ENCODE peak calls at places on chromosomes 13 and 19, in five cellular contexts. H is colonic mucosa, I is A549, X is left lung, B is mesenchymal stem cell. Z is an unnamed sample. For H3K4me1, the result is how much of the 10 kb centered on the place peaks cover.

GRCh38 chr19:10227215-10227971 is 3.7 kb downstream of the S1PR2 start:
- DNase-seq in H (no peak), I (no peak), X (no peak), B (no peak), Z (no peak)

GRCh38 chr13:36453518-36453917 is 21.2 kb downstream of the CCNA1 start:
- DNase-seq in H (no peak), I (no peak), X (no peak), B (peak), Z (peak)

GRCh38 chr13:34698953-34699352 is 243.1 kb upstream of the NBEA start:
- DNase-seq in H (no peak), I (no peak), X (no peak), B (no peak), Z (no peak)

GRCh38 chr19:5339470-5339949 is 1.1 kb downstream of the PTPRS start:
- DNase-seq in H (no peak), I (no peak), X (peak), B (no peak), Z (peak)

GRCh38 chr13:47039106-47039505 is 142.3 kb upstream of the HTR2A start:
- DNase-seq in H (no peak), I (no peak), X (no peak), B (peak), Z (no peak)

GRCh38 chr13:48319458-48320395 is 16.2 kb downstream of the RB1 start:
- DNase-seq in H (peak), I (no peak), X (peak), B (no peak), Z (no peak)

GRCh38 chr19:33705090-33705847 is 83.5 kb downstream of the CHST8 start:
- DNase-seq in H (no peak), I (no peak), X (no peak), B (no peak), Z (no peak)

GRCh38 chr19:36999313-36999712 is 78.9 kb upstream of the ZNF420 start:
- DNase-seq in H (no peak), I (no peak), X (no peak), B (no peak), Z (no peak)

GRCh38 chr19:38849746-38850230 is at the start of gene HNRNPL:
- DNase-seq in H (peak), I (no peak), X (peak), B (no peak), Z (no peak)

GRCh38 chr19:15432018-15432494 is 13.3 kb upstream of the AKAP8L start:
- DNase-seq in H (no peak), I (no peak), X (no peak), B (no peak), Z (no peak)

GRCh38 chr13:80084086-80084676 is 256.7 kb downstream of the SPRY2 start:
- DNase-seq in H (no peak), I (peak), X (no peak), B (peak), Z (peak)

GRCh38 chr13:91111476-91112190 is 235.9 kb upstream of the MIR17HG start:
- DNase-seq in H (no peak), I (no peak), X (no peak), B (no peak), Z (no peak)

GRCh38 chr19:468587-469256 is 7.9 kb upstream of the SHC2 start:
- DNase-seq in H (no peak), I (no peak), X (peak), B (no peak), Z (no peak)

GRCh38 chr13:98075048-98075447 is 67.8 kb upstream of the FARP1 start:
- DNase-seq in H (no peak), I (no peak), X (no peak), B (no peak), Z (no peak)

GRCh38 chr13:110306960-110307696 is at the start of the genes COL4A1 and COL4A2:
- DNase-seq in H (peak), I (peak), X (no peak), B (peak), Z (peak)

GRCh38 chr19:53091413-53091812 is 11.8 kb downstream of the ZNF160 start:
- DNase-seq in H (no peak), I (no peak), X (no peak), B (no peak), Z (no peak)

GRCh38 chr19:46660601-46661019 is 372 bp downstream of the DACT3 start:
- DNase-seq in H (peak), I (no peak), X (no peak), B (no peak), Z (no peak)

GRCh38 chr19:49845433-49845832 is 5.5 kb upstream of the PTOV1 start:
- DNase-seq in H (no peak), I (no peak), X (no peak), B (no peak), Z (no peak)

GRCh38 chr13:105426454-105426853 is 1109.0 kb downstream of the EFNB2 start:
- DNase-seq in H (no peak), I (no peak), X (no peak), B (no peak), Z (no peak)

GRCh38 chr13:50366488-50367174 is 351.4 kb downstream of the KCNRG start:
- DNase-seq in H (no peak), I (no peak), X (no peak), B (no peak), Z (no peak)

GRCh38 chr19:32037998-32038732 is 307.2 kb upstream of the ZNF507 start:
- DNase-seq in H (no peak), I (no peak), X (no peak), B (no peak), Z (no peak)

GRCh38 chr19:37932985-37933953 is 26.3 kb downstream of the SIPA1L3 start:
- DNase-seq in H (peak), I (peak), X (peak), B (peak), Z (no peak)

GRCh38 chr19:50977626-50978025 is 6.1 kb downstream of the KLK7 start:
- DNase-seq in H (no peak), I (no peak), X (no peak), B (no peak), Z (no peak)

GRCh38 chr13:96817336-96817941 is 176.8 kb downstream of the OXGR1 start:
- DNase-seq in H (no peak), I (peak), X (no peak), B (peak), Z (peak)

GRCh38 chr19:35269425-35270117 is 809 bp downstream of the USF2 start:
- DNase-seq in H (peak), I (peak), X (peak), B (peak), Z (peak)

GRCh38 chr13:70835349-70835748 is 727.1 kb upstream of the KLHL1 start:
- DNase-seq in H (no peak), I (no peak), X (no peak), B (no peak), Z (no peak)

GRCh38 chr13:31996611-31997010 is 35.0 kb upstream of the FRY start:
- DNase-seq in H (no peak), I (no peak), X (no peak), B (no peak), Z (no peak)

GRCh38 chr13:27975579-27976361 is 6.7 kb upstream of the CDX2 start:
- DNase-seq in H (no peak), I (no peak), X (no peak), B (no peak), Z (no peak)

GRCh38 chr19:5078179-5078578 is 109.3 kb downstream of the KDM4B start:
- DNase-seq in H (no peak), I (no peak), X (no peak), B (no peak), Z (peak)

GRCh38 chr13:22451345-22451744 is 729.4 kb upstream of the SGCG start:
- DNase-seq in H (no peak), I (no peak), X (no peak), B (peak), Z (no peak)

GRCh38 chr19:45075215-45076028 is 856 bp downstream of the ZNF296 start:
- DNase-seq in H (peak), I (peak), X (peak), B (no peak), Z (no peak)

GRCh38 chr19:8566855-8567254 is 10.4 kb downstream of the MYO1F start:
- DNase-seq in H (no peak), I (no peak), X (no peak), B (no peak), Z (no peak)
- H3K4me1 ChIP-seq in H (under half), I (under half), X (under half), B (under half), Z (under half)

DNA sequence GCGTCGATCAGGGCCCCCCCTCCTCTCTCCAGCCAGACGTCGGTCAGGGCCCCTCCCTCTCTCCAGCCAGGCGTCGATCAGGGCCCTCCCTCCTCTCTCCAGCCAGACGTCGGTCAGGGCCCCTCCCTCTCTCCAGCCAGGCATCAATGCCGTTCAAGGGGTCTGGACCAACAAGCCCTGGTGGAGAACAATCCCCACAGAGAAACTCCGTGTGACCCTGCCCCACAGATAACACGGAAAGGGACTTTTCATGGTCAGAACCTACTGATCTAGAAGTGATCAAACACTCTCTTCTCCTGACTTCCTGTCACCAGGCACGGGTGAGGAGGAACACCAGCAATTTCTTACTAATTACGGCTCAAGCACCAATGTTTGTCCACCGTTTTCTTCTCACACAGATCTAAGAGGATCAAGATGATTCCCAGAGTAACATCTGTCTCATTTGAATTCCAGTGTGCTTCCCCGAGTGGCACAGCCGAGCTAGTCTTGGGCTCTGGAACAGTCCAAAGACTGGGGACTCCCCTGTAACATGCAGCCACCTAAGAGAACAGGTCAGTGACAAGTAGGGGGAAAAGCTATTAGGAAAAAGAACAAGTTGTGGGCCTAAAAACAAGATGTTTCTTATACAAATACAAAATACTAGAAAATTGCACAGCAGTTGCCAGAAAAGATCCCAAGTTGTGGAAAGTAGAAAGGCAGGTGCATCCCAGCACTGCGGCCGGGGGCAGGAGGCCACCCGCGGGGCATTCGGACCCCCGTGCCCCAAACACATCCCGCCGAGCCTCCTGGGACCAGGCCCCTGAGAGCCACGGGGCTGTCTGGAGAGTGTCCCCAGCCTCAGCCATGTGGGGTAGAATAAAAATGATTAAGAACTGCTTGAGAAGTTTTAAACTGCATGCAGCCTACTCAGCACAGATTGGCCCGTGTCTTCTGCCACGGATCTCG is 11.7 kb downstream of the RASA3 start:
- DNase-seq in H (no peak), I (no peak), X (peak), B (peak), Z (no peak)
- H3K27ac ChIP-seq in H (peak), I (peak), X (peak), B (peak), Z (peak)

GRCh38 chr19:19167612-19168011 is 2.5 kb downstream of the MEF2B start:
- DNase-seq in H (no peak), I (no peak), X (no peak), B (no peak), Z (no peak)

GRCh38 chr19:19171821-19172532 is 1.9 kb upstream of the MEF2B start:
- DNase-seq in H (no peak), I (no peak), X (no peak), B (peak), Z (peak)

GRCh38 chr19:19169236-19170052 is 619 bp downstream of the MEF2B start:
- DNase-seq in H (no peak), I (no peak), X (no peak), B (no peak), Z (no peak)

GRCh38 chr19:19171110-19171672 is 1.1 kb upstream of the MEF2B start:
- DNase-seq in H (no peak), I (no peak), X (no peak), B (no peak), Z (no peak)

DNA sequence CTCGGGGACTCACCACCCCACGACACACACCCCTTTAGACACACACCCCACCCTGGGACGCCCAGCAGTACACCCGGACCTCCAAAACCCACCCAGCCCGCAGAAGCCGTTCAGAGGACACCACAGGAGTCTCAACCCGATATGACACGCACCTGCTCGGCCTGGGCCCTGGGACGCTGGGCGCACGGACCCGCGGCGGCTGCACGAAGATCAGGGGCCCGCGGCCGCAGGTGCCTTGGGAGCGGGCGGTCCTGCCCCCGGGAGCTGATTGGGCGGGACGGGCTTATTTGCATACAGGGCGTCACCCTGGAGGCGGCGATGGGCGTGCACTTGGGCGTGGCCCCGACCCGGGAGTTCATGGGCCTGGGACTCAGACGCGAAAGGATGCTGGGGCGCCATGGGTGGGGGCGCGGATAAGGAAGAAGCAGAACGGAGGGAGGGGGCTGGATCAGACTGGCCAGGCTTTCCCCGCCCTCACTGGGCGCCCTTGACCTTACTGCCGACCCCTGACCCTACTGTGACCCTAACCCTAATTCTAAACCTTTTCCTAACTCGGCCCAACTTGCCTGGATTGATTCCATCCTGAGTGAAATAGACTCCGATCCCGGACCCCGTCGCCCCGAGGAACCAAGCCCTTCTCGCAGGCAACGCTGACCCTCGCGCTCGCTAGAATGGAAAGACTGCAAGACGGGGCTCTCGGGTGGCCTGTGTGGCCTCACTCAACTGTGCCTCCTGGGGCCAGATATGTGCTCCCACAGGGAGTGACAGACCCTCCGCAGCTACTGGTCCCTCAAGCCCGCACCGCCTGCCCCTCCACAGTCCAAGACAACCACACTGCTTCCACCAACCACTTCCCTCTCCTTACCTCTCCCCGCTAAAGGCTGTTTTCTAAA is at the start of gene MEF2B:
- DNase-seq in H (peak), I (peak), X (peak), B (peak), Z (peak)
- H3K4me1 ChIP-seq in H (under half), I (under half), X (under half), B (under half), Z (under half)

DNA sequence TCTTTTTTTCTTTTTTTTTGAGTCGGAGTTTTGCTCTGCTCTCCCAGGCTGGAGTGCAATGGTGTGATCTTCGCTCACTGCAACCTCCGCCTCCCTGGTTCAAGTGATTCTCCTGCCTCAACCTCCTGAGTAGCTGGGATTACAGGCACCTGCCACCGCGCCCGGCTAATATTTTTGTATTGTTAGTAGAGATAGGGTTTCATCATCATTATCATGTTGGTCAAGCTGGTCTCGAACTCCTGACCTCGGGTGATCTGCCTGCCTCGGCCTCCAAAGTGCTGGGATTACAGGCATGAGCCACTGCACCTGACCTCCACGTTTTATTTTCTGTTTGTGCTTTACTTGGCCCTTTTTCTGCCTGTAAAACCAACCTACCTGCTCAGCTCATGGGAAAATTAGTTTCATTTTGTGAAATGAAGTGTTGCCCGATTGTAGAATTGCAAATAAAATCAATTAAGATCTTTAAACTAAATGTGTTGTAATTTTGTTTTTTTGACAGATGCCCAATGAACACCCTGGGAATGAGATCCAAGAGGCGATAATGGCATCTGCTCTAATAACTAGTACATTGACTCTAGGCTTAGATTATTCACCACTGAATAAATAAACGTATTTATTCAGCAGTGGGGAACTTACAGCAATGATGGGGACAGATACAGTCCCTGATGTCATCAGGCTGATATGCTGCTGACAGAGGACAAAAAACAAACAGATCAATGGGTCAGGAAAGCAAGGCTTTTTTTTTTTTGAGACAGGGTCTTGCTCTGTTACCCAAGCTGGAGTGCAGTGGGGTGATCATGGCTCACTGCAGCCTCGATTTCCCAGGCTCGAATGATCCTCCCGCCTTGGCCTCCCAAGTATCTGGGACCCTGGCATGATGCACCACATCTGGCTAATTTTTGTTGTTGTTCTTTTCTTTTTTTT is 2.2 kb upstream of the RAB11B start:
- DNase-seq in H (no peak), I (peak), X (no peak), B (peak), Z (no peak)
- H3K27ac ChIP-seq in H (no peak), I (peak), X (no peak), B (no peak), Z (no peak)

DNA sequence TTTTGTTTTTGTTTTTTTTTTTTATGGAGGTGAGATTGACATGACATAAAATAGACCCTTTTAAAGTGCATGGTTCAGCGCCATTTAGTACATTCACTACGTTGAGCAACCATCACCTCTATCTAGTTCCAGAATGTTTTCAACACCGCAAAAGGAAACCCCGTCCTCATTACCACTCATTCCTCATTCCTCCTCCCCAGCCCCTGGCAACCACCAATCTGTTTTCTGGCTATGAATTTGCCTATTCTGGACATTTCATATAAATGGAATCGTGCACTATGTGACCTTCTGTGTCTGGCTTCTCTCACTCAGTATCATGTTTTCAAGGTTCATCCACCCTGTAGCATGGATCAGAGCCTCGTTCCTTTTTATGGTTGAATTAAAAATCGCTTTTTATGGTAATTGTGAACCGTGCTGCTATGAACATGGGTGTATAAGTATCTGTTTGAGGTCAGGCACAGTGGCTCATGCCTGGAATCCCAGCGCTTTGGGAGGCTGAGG is 9.9 kb upstream of the ADGRE5 start:
- DNase-seq in H (no peak), I (no peak), X (no peak), B (no peak), Z (no peak)
- H3K4me1 ChIP-seq in H (under half), I (under half), X (under half), B (under half), Z (under half)

GRCh38 chr19:54952591-54953344 is 5.4 kb upstream of the NLRP7 start:
- DNase-seq in H (no peak), I (peak), X (no peak), B (no peak), Z (no peak)
- H3K27ac ChIP-seq in H (no peak), I (no peak), X (no peak), B (no peak), Z (no peak)

DNA sequence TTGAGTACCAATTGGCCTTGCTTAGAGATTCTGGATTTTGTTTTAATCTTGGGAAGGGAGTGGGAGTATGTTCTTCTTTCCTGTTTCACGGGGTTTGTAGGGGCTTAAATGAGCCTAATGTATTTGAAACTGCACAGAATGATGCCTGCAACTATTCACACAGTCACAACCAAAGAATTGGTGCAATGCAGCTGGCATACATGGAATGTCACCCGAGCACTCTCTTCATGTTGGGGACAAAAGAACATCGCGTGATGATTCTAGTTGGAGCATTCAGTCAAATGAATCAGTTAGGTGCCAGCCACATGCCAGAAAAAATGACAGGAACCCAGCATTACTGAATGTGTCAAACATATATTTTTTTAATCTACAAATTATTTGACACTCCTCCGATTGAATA is 22.1 kb downstream of the STARD13 start:
- DNase-seq in H (no peak), I (no peak), X (no peak), B (no peak), Z (peak)
- H3K4me1 ChIP-seq in H (under half), I (half or more), X (under half), B (under half), Z (half or more)

DNA sequence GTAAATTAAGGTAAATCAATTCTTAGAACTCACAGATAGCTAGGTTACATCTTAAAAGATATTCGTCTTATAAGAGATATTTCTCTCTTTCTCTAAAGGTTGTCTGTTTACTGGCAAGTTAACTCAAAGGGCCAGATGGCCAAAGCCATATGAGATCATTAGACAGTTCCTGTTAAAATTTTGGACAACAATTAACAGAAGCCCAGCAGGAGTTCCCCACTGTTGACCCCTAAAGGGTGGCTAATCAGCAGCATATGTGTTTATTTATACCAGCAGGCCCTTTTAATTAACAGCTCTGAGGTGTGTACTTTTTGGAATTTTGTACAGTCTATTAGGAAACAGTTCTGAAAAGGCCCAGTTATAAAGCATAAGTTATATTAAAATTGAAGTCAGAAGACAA is 245.8 kb downstream of the LIG4 start:
- DNase-seq in H (no peak), I (no peak), X (no peak), B (no peak), Z (no peak)
- H3K27ac ChIP-seq in H (no peak), I (no peak), X (no peak), B (no peak), Z (no peak)